ENCODE peak calls at places on chromosomes 2 and 18, in five cellular contexts. One of them, this sample, is unnamed.
A peak's percentile ranks its signal among the peaks of the same experiment; 100 is the strongest.

GRCh38 chr2:175282300-175282699 is 100.8 kb upstream of the ATP5MC3 start:
- DNase-seq in endodermal cell: no peak
- DNase-seq in AG10803: peak; percentile 33
- DNase-seq in SK-N-SH: peak; percentile 64
- DNase-seq in left lung: no peak
- DNase-seq in this sample: peak; percentile 42

GRCh38 chr2:183224933-183225332 is 100.7 kb downstream of the NUP35 start:
- DNase-seq in left lung: no peak
- DNase-seq in endodermal cell: no peak
- DNase-seq in SK-N-SH: no peak
- DNase-seq in AG10803: peak; percentile 34
- DNase-seq in this sample: no peak

GRCh38 chr2:238415036-238415764 is 11.5 kb upstream of the ASB1 start:
- DNase-seq in left lung: no peak
- DNase-seq in AG10803: no peak
- DNase-seq in SK-N-SH: no peak
- DNase-seq in endodermal cell: peak; percentile 87
- DNase-seq in this sample: peak; percentile 68

GRCh38 chr18:62187543-62188378 is 706 bp downstream of the RELCH start:
- DNase-seq in endodermal cell: peak; percentile 74
- DNase-seq in left lung: peak; percentile 86
- DNase-seq in AG10803: peak; percentile 11
- DNase-seq in SK-N-SH: no peak
- DNase-seq in this sample: peak; percentile 39

GRCh38 chr18:34322365-34323289 is 97.9 kb upstream of the NOL4 start:
- DNase-seq in AG10803: peak; percentile 47
- DNase-seq in SK-N-SH: peak; percentile 36
- DNase-seq in endodermal cell: peak; percentile 85
- DNase-seq in left lung: no peak
- DNase-seq in this sample: peak; percentile 70

GRCh38 chr2:133605031-133605773 is 36.9 kb upstream of the NCKAP5 start:
- DNase-seq in left lung: no peak
- DNase-seq in SK-N-SH: no peak
- DNase-seq in AG10803: no peak
- DNase-seq in endodermal cell: no peak
- DNase-seq in this sample: no peak

GRCh38 chr2:230335864-230336506 is 9.0 kb downstream of the SP140L start:
- DNase-seq in endodermal cell: no peak
- DNase-seq in SK-N-SH: no peak
- DNase-seq in AG10803: no peak
- DNase-seq in left lung: no peak
- DNase-seq in this sample: no peak

GRCh38 chr18:57497372-57498294 is 62.5 kb downstream of the ONECUT2 start:
- DNase-seq in endodermal cell: no peak
- DNase-seq in AG10803: peak; percentile 46
- DNase-seq in SK-N-SH: no peak
- DNase-seq in left lung: no peak
- DNase-seq in this sample: peak; percentile 34

GRCh38 chr2:118055512-118056164 is 32.6 kb upstream of the INSIG2 start:
- DNase-seq in AG10803: no peak
- DNase-seq in left lung: no peak
- DNase-seq in SK-N-SH: no peak
- DNase-seq in endodermal cell: no peak
- DNase-seq in this sample: no peak

GRCh38 chr2:42756150-42756549 is 7.8 kb downstream of the OXER1 start:
- DNase-seq in endodermal cell: no peak
- DNase-seq in AG10803: no peak
- DNase-seq in SK-N-SH: peak; percentile 52
- DNase-seq in left lung: peak; percentile 58
- DNase-seq in this sample: no peak

GRCh38 chr2:73836141-73836943 is 7.6 kb downstream of the STAMBP start:
- DNase-seq in left lung: peak; percentile 84
- DNase-seq in SK-N-SH: no peak
- DNase-seq in AG10803: no peak
- DNase-seq in endodermal cell: no peak
- DNase-seq in this sample: no peak

GRCh38 chr2:86028763-86029381 is 76.8 kb downstream of the POLR1A start:
- DNase-seq in SK-N-SH: no peak
- DNase-seq in endodermal cell: no peak
- DNase-seq in AG10803: no peak
- DNase-seq in left lung: no peak
- DNase-seq in this sample: no peak

GRCh38 chr2:9807555-9808305 is 35.5 kb upstream of the TAF1B start:
- DNase-seq in SK-N-SH: peak; percentile 27
- DNase-seq in left lung: no peak
- DNase-seq in endodermal cell: peak; percentile 30
- DNase-seq in AG10803: no peak
- DNase-seq in this sample: no peak

GRCh38 chr2:133200684-133201421 is 367.4 kb downstream of the NCKAP5 start:
- DNase-seq in endodermal cell: no peak
- DNase-seq in SK-N-SH: no peak
- DNase-seq in left lung: no peak
- DNase-seq in AG10803: peak; percentile 91
- DNase-seq in this sample: peak; percentile 96

GRCh38 chr2:233479616-233480489 is 86.7 kb downstream of the USP40 start:
- DNase-seq in SK-N-SH: no peak
- DNase-seq in endodermal cell: no peak
- DNase-seq in left lung: no peak
- DNase-seq in AG10803: no peak
- DNase-seq in this sample: no peak

GRCh38 chr2:191521608-191522208 is 156.2 kb upstream of the NABP1 start:
- DNase-seq in left lung: no peak
- DNase-seq in AG10803: peak; percentile 37
- DNase-seq in endodermal cell: no peak
- DNase-seq in SK-N-SH: peak; percentile 46
- DNase-seq in this sample: peak; percentile 43

GRCh38 chr2:109398616-109399015 is 215.2 kb downstream of the SEPTIN10 start:
- DNase-seq in left lung: no peak
- DNase-seq in SK-N-SH: no peak
- DNase-seq in endodermal cell: no peak
- DNase-seq in AG10803: no peak
- DNase-seq in this sample: no peak

GRCh38 chr2:208101716-208102631 is 22.4 kb downstream of the CRYGD start:
- DNase-seq in AG10803: peak; percentile 31
- DNase-seq in left lung: no peak
- DNase-seq in endodermal cell: no peak
- DNase-seq in SK-N-SH: peak; percentile 62
- DNase-seq in this sample: peak; percentile 40

GRCh38 chr2:11697103-11697871 is 27.3 kb upstream of the NTSR2 start:
- DNase-seq in endodermal cell: no peak
- DNase-seq in left lung: no peak
- DNase-seq in SK-N-SH: peak; percentile 82
- DNase-seq in AG10803: peak; percentile 72
- DNase-seq in this sample: peak; percentile 76

GRCh38 chr2:174729797-174730529 is 34.3 kb downstream of the CHRNA1 start:
- DNase-seq in SK-N-SH: peak; percentile 77
- DNase-seq in left lung: no peak
- DNase-seq in AG10803: peak; percentile 5
- DNase-seq in endodermal cell: peak; percentile 70
- DNase-seq in this sample: peak; percentile 18

GRCh38 chr18:76771132-76771824 is 51.1 kb upstream of the ZNF236 start:
- DNase-seq in left lung: no peak
- DNase-seq in SK-N-SH: no peak
- DNase-seq in endodermal cell: no peak
- DNase-seq in AG10803: no peak
- DNase-seq in this sample: no peak

GRCh38 chr18:76767954-76768353 is 54.4 kb upstream of the ZNF236 start:
- DNase-seq in AG10803: no peak
- DNase-seq in left lung: no peak
- DNase-seq in SK-N-SH: no peak
- DNase-seq in endodermal cell: no peak
- DNase-seq in this sample: no peak

DNA sequence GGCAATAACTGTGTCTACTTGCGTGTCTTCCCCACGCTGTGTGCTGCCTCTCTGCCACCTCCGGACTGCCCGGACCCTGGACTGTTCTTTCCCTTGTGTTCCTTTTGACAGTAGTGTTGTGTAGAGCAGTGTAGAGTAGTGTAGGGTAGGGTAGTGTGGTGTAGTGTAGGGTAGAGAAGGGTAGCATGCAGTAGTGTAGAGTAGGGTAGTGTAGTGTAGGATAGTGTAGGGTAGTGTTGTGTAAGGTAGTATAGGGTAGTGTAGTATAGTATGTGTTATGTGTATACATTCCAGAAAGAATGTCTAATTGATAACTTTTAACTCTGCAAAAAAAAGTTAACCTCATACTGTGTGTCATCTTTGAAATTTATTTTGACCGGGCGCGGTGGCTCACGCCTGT is 49.7 kb upstream of the ZNF236 start:
- DNase-seq in left lung: no peak
- DNase-seq in AG10803: no peak
- DNase-seq in endodermal cell: no peak
- DNase-seq in SK-N-SH: no peak
- DNase-seq in this sample: no peak
- H3K4me3 ChIP-seq in left lung: no peak overlapping the region
- H3K4me3 ChIP-seq in AG10803: no peak overlapping the region
- H3K4me3 ChIP-seq in endodermal cell: no peak overlapping the region
- H3K4me3 ChIP-seq in SK-N-SH: no peak overlapping the region
- H3K4me3 ChIP-seq in this sample: no peak overlapping the region

GRCh38 chr2:202099515-202099914 is 26.5 kb downstream of the KIAA2012 start:
- DNase-seq in endodermal cell: peak; percentile 61
- DNase-seq in SK-N-SH: no peak
- DNase-seq in AG10803: no peak
- DNase-seq in left lung: no peak
- DNase-seq in this sample: peak; percentile 48
- TF ChIP-seq CTCF in endodermal cell: no peak
- TF ChIP-seq CTCF in SK-N-SH: no peak
- TF ChIP-seq CTCF in AG10803: no peak
- TF ChIP-seq CTCF in left lung: no peak
- TF ChIP-seq CTCF in this sample: no peak

GRCh38 chr2:163604941-163605555 is 130.8 kb downstream of the FIGN start:
- DNase-seq in SK-N-SH: no peak
- DNase-seq in AG10803: peak; percentile 65
- DNase-seq in left lung: no peak
- DNase-seq in endodermal cell: no peak
- DNase-seq in this sample: peak; percentile 52
- H3K4me3 ChIP-seq in SK-N-SH: no peak overlapping the region
- H3K4me3 ChIP-seq in AG10803: no peak overlapping the region
- H3K4me3 ChIP-seq in left lung: no peak overlapping the region
- H3K4me3 ChIP-seq in endodermal cell: no peak overlapping the region
- H3K4me3 ChIP-seq in this sample: no peak overlapping the region

GRCh38 chr18:11653521-11653920 is 35.5 kb upstream of the GNAL start:
- DNase-seq in left lung: no peak
- DNase-seq in endodermal cell: peak; percentile 31
- DNase-seq in AG10803: no peak
- DNase-seq in SK-N-SH: no peak
- DNase-seq in this sample: no peak

GRCh38 chr18:11657554-11657953 is 31.5 kb upstream of the GNAL start:
- DNase-seq in endodermal cell: no peak
- DNase-seq in left lung: no peak
- DNase-seq in SK-N-SH: no peak
- DNase-seq in AG10803: no peak
- DNase-seq in this sample: no peak

GRCh38 chr18:11657152-11657551 is 31.9 kb upstream of the GNAL start:
- DNase-seq in left lung: no peak
- DNase-seq in endodermal cell: no peak
- DNase-seq in AG10803: no peak
- DNase-seq in SK-N-SH: no peak
- DNase-seq in this sample: no peak

GRCh38 chr18:11654736-11655604 is 34.1 kb upstream of the GNAL start:
- DNase-seq in SK-N-SH: peak; percentile 59
- DNase-seq in left lung: peak; percentile 85
- DNase-seq in AG10803: peak; percentile 17
- DNase-seq in endodermal cell: peak; percentile 92
- DNase-seq in this sample: peak; percentile 69

DNA sequence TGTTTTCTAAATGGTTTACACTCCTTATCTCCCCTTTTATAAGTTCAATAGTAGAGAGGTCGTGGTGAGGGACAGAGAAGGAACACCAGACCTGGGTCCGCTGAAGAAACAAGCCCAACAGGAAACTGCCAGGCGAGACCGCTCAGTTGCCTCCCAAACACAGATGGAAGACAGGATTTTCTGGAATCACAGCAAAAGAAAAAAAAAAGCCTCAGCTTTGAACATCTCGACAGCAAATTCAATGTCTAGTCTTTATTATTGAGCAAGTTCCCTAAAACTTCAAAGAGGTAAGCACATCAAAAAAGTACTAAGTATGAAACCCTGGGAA is 33.5 kb upstream of the GNAL start:
- DNase-seq in SK-N-SH: no peak
- DNase-seq in left lung: no peak
- DNase-seq in AG10803: no peak
- DNase-seq in endodermal cell: no peak
- DNase-seq in this sample: no peak
- TF ChIP-seq CTCF in SK-N-SH: no peak
- TF ChIP-seq CTCF in left lung: no peak
- TF ChIP-seq CTCF in AG10803: no peak
- TF ChIP-seq CTCF in endodermal cell: no peak
- TF ChIP-seq CTCF in this sample: no peak

GRCh38 chr18:10377956-10378355 is 76.5 kb upstream of the APCDD1 start:
- DNase-seq in left lung: no peak
- DNase-seq in SK-N-SH: no peak
- DNase-seq in endodermal cell: no peak
- DNase-seq in AG10803: peak; percentile 82
- DNase-seq in this sample: no peak
- H3K4me3 ChIP-seq in left lung: no peak overlapping the region
- H3K4me3 ChIP-seq in SK-N-SH: no peak overlapping the region
- H3K4me3 ChIP-seq in endodermal cell: no peak overlapping the region
- H3K4me3 ChIP-seq in AG10803: no peak overlapping the region
- H3K4me3 ChIP-seq in this sample: no peak overlapping the region

DNA sequence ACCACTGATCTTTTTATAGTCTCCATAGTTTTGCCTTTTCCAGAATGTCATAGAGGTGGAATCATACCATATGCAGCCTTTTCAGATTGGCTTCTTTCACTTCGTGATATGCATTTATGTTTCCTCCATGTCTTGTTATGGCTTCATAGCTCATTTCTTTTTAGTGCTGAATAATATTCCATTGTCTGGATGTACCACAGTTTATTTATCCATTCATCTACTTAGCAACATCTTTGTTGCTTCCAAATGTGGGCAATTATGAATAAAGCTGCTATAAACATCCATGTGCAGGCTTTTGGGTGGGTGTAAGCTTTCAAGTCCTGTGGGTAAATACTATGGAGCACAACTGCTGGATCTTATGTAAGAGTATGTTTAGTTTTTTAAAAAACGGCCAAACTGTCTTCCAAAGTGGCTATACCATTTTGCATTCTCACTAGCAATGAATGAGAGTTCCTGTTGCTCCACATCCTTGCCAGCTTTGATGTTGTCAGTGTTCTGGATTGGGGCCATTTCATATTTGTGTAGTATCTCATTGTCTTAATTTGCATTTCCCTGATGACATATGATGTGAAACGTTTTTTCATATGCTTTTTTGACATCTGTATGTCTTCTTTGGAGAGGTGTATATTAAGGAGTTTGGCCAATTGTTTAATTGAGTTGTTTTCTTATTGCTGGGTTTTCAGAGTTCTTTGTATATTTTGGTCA is 20.6 kb downstream of the STPG4 start:
- DNase-seq in AG10803: no peak
- DNase-seq in left lung: no peak
- DNase-seq in endodermal cell: no peak
- DNase-seq in SK-N-SH: no peak
- DNase-seq in this sample: peak; percentile 62
- TF ChIP-seq CTCF in AG10803: no peak
- TF ChIP-seq CTCF in left lung: no peak
- TF ChIP-seq CTCF in endodermal cell: no peak
- TF ChIP-seq CTCF in SK-N-SH: no peak
- TF ChIP-seq CTCF in this sample: no peak